ENCODE peak calls at places on chromosomes 6 and 20, in five cellular contexts. B is endodermal cell, N is mammary epithelial cell, W is right lobe of liver, V is neural progenitor cell. Z is an unnamed sample.

GRCh38 chr6:100880149-100880900 is 804 bp downstream of the ASCC3 start:
- DNase-seq in N (no peak), B (no peak), V (no peak), W (no peak), Z (no peak)

GRCh38 chr20:20410678-20411077 is 42.8 kb downstream of the INSM1 start:
- DNase-seq in W (peak), V (peak), B (peak), N (no peak), Z (peak)

GRCh38 chr6:97177905-97178304 is 105.1 kb downstream of the MMS22L start:
- DNase-seq in W (no peak), V (no peak), N (no peak), B (no peak), Z (no peak)

GRCh38 chr6:21390537-21391213 is 202.9 kb upstream of the SOX4 start:
- DNase-seq in N (no peak), V (no peak), B (no peak), W (no peak), Z (no peak)

GRCh38 chr20:62367136-62367482 is at the start of gene LAMA5:
- DNase-seq in W (peak), B (peak), V (peak), N (no peak), Z (peak)

GRCh38 chr20:55094353-55094861 is 619.0 kb downstream of the DOK5 start:
- DNase-seq in V (no peak), B (no peak), W (no peak), N (no peak), Z (no peak)

GRCh38 chr6:40900791-40901190 is 138.2 kb downstream of the UNC5CL start:
- DNase-seq in W (no peak), V (no peak), B (peak), N (no peak), Z (no peak)

GRCh38 chr20:57190536-57191265 is 75.7 kb downstream of the BMP7 start:
- DNase-seq in B (no peak), N (peak), V (no peak), W (no peak), Z (no peak)

GRCh38 chr20:48574383-48574782 is 253.4 kb downstream of the PREX1 start:
- DNase-seq in W (no peak), V (peak), N (peak), B (peak), Z (no peak)

GRCh38 chr6:96223695-96224094 is 207.9 kb downstream of the FUT9 start:
- DNase-seq in V (no peak), N (no peak), B (no peak), W (no peak), Z (no peak)

GRCh38 chr6:15026832-15027231 is 219.0 kb upstream of the JARID2 start:
- DNase-seq in V (no peak), B (no peak), W (peak), N (peak), Z (no peak)

GRCh38 chr20:41509316-41509715 is 108.9 kb downstream of the CHD6 start:
- DNase-seq in V (no peak), N (no peak), W (no peak), B (no peak), Z (peak)

GRCh38 chr20:15220009-15220656 is 882.7 kb upstream of the FLRT3 start:
- DNase-seq in B (no peak), V (no peak), W (no peak), N (peak), Z (no peak)

GRCh38 chr6:144931172-144932035 is 646.3 kb downstream of the UTRN start:
- DNase-seq in B (peak), V (peak), W (peak), N (peak), Z (no peak)

GRCh38 chr6:11712760-11713159 is 65.8 kb downstream of the ADTRP start:
- DNase-seq in N (peak), V (no peak), B (no peak), W (peak), Z (no peak)

GRCh38 chr6:33570806-33571636 is 9.1 kb downstream of the BAK1 start:
- DNase-seq in W (peak), B (peak), V (peak), N (peak), Z (peak)

GRCh38 chr20:59962155-59962554 is 3.9 kb downstream of the CDH26 start:
- DNase-seq in B (no peak), N (no peak), W (no peak), V (no peak), Z (no peak)
- H3K4me3 ChIP-seq in B (no peak), N (no peak), W (no peak), V (no peak), Z (no peak)

DNA sequence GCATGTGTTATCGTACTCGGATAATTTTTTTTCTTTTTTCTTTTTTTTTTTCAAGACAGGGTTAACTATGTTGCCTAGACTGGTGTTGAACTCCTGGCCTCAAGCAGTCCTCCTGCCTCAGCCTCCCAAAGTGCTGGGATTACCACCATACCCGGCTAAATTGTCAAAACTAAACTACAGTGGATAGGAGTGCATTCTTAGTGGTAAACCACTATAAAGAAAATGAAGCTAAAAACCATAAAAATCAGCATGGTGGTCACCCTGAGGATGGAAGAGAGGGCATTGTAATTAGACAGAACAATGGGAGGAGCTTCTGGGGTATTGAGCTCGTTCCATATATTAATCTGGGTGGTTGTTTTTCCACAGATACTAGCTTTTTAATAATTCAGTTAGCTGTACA is 6.2 kb upstream of the ZNF318 start:
- DNase-seq in W (no peak), N (no peak), B (no peak), V (no peak), Z (no peak)
- TF ChIP-seq CTCF in W (no peak), N (no peak), B (no peak), V (no peak), Z (no peak)

GRCh38 chr6:154371337-154371736 is 14.7 kb upstream of the IPCEF1 start:
- DNase-seq in N (no peak), V (no peak), W (no peak), B (no peak), Z (no peak)
- H3K4me3 ChIP-seq in N (no peak), V (no peak), W (no peak), B (no peak), Z (no peak)

GRCh38 chr6:32146687-32147086 is 5.1 kb downstream of the PRRT1 start:
- DNase-seq in W (no peak), V (no peak), N (no peak), B (peak), Z (no peak)

GRCh38 chr6:32146287-32146686 is 5.5 kb downstream of the PRRT1 start:
- DNase-seq in N (no peak), B (no peak), V (no peak), W (no peak), Z (no peak)

GRCh38 chr6:32148722-32149576 is 2.8 kb downstream of the PRRT1 start:
- DNase-seq in V (peak), W (peak), B (peak), N (no peak), Z (peak)

GRCh38 chr6:32148289-32148688 is 3.5 kb downstream of the PRRT1 start:
- DNase-seq in W (no peak), V (peak), N (no peak), B (peak), Z (no peak)

GRCh38 chr6:32147401-32148132 is 4.2 kb downstream of the PRRT1 start:
- DNase-seq in V (no peak), B (no peak), W (no peak), N (no peak), Z (no peak)
- TF ChIP-seq CTCF in V (no peak), B (no peak), W (no peak), N (no peak), Z (no peak)

DNA sequence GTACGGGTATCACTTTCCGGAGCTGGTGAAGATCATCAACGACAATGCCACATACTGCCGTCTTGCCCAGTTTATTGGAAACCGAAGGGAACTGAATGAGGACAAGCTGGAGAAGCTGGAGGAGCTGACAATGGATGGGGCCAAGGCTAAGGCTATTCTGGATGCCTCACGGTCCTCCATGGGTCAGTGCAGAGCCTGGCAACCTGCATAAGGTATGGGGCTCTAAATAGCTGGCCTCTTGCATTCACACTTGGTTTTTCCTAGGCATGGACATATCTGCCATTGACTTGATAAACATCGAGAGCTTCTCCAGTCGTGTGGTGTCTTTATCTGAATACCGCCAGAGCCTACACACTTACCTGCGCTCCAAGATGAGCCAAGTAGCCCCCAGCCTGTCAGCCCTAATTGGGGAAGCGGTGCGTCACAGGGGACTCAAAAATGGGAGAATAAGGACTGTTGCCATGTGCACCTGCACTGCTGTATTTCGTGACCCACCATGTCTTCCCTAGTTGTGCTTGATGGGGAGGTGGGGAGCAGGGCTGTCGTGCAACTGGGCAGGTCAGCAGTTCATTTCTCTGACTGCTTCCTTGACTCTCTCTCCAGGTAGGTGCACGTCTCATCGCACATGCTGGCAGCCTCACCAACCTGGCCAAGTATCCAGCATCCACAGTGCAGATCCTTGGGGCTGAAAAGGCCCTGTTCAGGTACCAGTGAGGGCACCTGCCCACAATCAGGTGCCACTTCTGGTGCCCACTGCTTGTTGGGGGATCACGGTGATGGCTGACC is 3.1 kb downstream of the NOP56 start:
- DNase-seq in N (no peak), V (no peak), W (no peak), B (no peak), Z (no peak)
- H3K4me3 ChIP-seq in N (no peak), V (no peak), W (no peak), B (peak), Z (no peak)

DNA sequence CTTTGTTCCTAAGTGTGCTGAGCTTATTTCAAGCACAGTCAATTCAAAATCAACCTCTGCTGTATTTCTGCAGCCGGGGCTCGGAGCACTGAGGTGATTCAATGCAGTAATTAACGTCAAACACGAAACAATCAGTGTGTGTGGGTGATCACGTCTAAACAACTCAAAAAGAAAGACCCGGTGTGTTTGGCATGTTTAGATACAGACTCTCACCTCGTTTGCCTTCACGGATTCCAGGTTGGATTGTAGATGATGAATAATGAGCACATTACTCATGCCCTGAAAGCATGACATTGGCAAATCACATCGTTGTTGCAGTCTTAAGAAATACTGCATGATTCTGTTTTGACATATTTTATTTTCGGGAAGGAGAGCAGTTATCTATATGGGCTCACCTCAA is 231.0 kb downstream of the QKI start:
- DNase-seq in W (no peak), N (peak), V (no peak), B (no peak), Z (no peak)
- TF ChIP-seq CTCF in W (no peak), N (no peak), V (no peak), B (no peak), Z (no peak)

GRCh38 chr6:102815207-102815606 is 1421.7 kb downstream of the GRIK2 start:
- DNase-seq in V (no peak), N (no peak), B (no peak), W (no peak), Z (no peak)
- H3K4me3 ChIP-seq in V (no peak), N (no peak), B (no peak), W (no peak), Z (no peak)